ENCODE peak calls at places on chromosomes 2 and 18, in six cellular contexts. One of them, this sample, is unnamed. For H3K9me3, the result is how much of the 10 kb centered on the place peaks cover.

GRCh38 chr18:72823345-72823744 is 44.4 kb downstream of the NETO1 start:
- DNase-seq in K562: no peak
- DNase-seq in A549: no peak
- DNase-seq in psoas muscle: peak
- DNase-seq in ovary: no peak
- DNase-seq in CD4-positive, alpha-beta T cell: no peak
- DNase-seq in this sample: no peak

GRCh38 chr18:74631242-74632087 is 33.8 kb downstream of the ZNF407 start:
- DNase-seq in psoas muscle: no peak
- DNase-seq in A549: no peak
- DNase-seq in CD4-positive, alpha-beta T cell: no peak
- DNase-seq in ovary: no peak
- DNase-seq in K562: no peak
- DNase-seq in this sample: no peak

GRCh38 chr2:130890941-130891669 is 54.4 kb downstream of the ARHGEF4 start:
- DNase-seq in A549: no peak
- DNase-seq in psoas muscle: no peak
- DNase-seq in ovary: no peak
- DNase-seq in CD4-positive, alpha-beta T cell: no peak
- DNase-seq in K562: no peak
- DNase-seq in this sample: no peak

GRCh38 chr2:135043345-135043744 is 3.9 kb downstream of the MAP3K19 start:
- DNase-seq in psoas muscle: no peak
- DNase-seq in K562: peak
- DNase-seq in ovary: no peak
- DNase-seq in A549: no peak
- DNase-seq in CD4-positive, alpha-beta T cell: no peak
- DNase-seq in this sample: no peak

GRCh38 chr2:44793322-44793870 is 148.1 kb upstream of the SIX3 start:
- DNase-seq in CD4-positive, alpha-beta T cell: no peak
- DNase-seq in psoas muscle: no peak
- DNase-seq in ovary: no peak
- DNase-seq in A549: no peak
- DNase-seq in K562: no peak
- DNase-seq in this sample: peak

GRCh38 chr2:161580426-161580825 is 43.8 kb upstream of the SLC4A10 start:
- DNase-seq in psoas muscle: no peak
- DNase-seq in ovary: no peak
- DNase-seq in A549: no peak
- DNase-seq in CD4-positive, alpha-beta T cell: no peak
- DNase-seq in K562: no peak
- DNase-seq in this sample: no peak

GRCh38 chr2:76406134-76406855 is 695.6 kb upstream of the GCFC2 start:
- DNase-seq in CD4-positive, alpha-beta T cell: no peak
- DNase-seq in K562: no peak
- DNase-seq in ovary: no peak
- DNase-seq in psoas muscle: no peak
- DNase-seq in A549: no peak
- DNase-seq in this sample: no peak

GRCh38 chr18:61435064-61435652 is 101.9 kb downstream of the CDH20 start:
- DNase-seq in psoas muscle: no peak
- DNase-seq in K562: peak
- DNase-seq in A549: no peak
- DNase-seq in ovary: no peak
- DNase-seq in CD4-positive, alpha-beta T cell: no peak
- DNase-seq in this sample: no peak

GRCh38 chr2:237964578-237965404 is 2.0 kb upstream of the UBE2F start:
- DNase-seq in A549: no peak
- DNase-seq in psoas muscle: no peak
- DNase-seq in ovary: no peak
- DNase-seq in CD4-positive, alpha-beta T cell: no peak
- DNase-seq in K562: peak
- DNase-seq in this sample: peak

GRCh38 chr2:160352492-160352891 is 141.1 kb downstream of the RBMS1 start:
- DNase-seq in psoas muscle: no peak
- DNase-seq in CD4-positive, alpha-beta T cell: no peak
- DNase-seq in A549: peak
- DNase-seq in K562: no peak
- DNase-seq in ovary: no peak
- DNase-seq in this sample: no peak

GRCh38 chr2:41832218-41832617 is 215.6 kb upstream of the PKDCC start:
- DNase-seq in psoas muscle: no peak
- DNase-seq in K562: no peak
- DNase-seq in CD4-positive, alpha-beta T cell: no peak
- DNase-seq in A549: no peak
- DNase-seq in ovary: no peak
- DNase-seq in this sample: no peak

GRCh38 chr18:48313803-48314202 is 95.4 kb downstream of the ZBTB7C start:
- DNase-seq in ovary: no peak
- DNase-seq in A549: no peak
- DNase-seq in K562: no peak
- DNase-seq in psoas muscle: no peak
- DNase-seq in CD4-positive, alpha-beta T cell: no peak
- DNase-seq in this sample: no peak

GRCh38 chr2:182228073-182228473 is 198.8 kb downstream of the PDE1A start:
- DNase-seq in A549: no peak
- DNase-seq in ovary: no peak
- DNase-seq in CD4-positive, alpha-beta T cell: no peak
- DNase-seq in psoas muscle: no peak
- DNase-seq in K562: no peak
- DNase-seq in this sample: no peak

GRCh38 chr2:41994177-41994576 is 53.6 kb upstream of the PKDCC start:
- DNase-seq in A549: no peak
- DNase-seq in psoas muscle: no peak
- DNase-seq in ovary: no peak
- DNase-seq in K562: no peak
- DNase-seq in CD4-positive, alpha-beta T cell: no peak
- DNase-seq in this sample: no peak

GRCh38 chr2:169819106-169819505 is 5.6 kb downstream of the METTL5 start:
- DNase-seq in ovary: no peak
- DNase-seq in K562: no peak
- DNase-seq in A549: no peak
- DNase-seq in psoas muscle: no peak
- DNase-seq in CD4-positive, alpha-beta T cell: no peak
- DNase-seq in this sample: peak

DNA sequence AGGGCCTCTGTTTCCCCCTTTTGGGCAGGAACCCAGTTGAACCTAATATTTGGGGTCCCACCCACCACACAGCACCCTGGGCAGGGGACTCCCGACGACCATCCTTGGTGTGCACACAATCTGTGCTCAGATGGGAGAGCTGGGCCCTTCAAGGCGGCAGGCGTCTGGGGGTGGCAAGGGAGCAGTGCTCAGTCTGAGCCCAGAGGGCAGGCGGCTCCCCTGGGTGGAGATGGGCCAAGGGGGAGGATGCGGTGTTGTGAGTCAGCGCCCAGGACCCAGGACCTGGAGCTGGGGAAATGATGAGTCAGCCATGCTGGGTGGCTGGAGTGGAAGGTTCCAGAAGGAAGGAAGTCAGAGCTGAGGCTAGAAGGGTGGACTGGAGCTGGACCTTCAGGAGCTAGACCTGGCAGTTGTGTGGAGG is 3.8 kb downstream of the PROM2 start:
- DNase-seq in A549: no peak
- DNase-seq in CD4-positive, alpha-beta T cell: no peak
- DNase-seq in psoas muscle: peak
- DNase-seq in K562: no peak
- DNase-seq in ovary: no peak
- DNase-seq in this sample: peak
- H3K9me3 ChIP-seq in A549: under half
- H3K9me3 ChIP-seq in CD4-positive, alpha-beta T cell: under half
- H3K9me3 ChIP-seq in psoas muscle: under half
- H3K9me3 ChIP-seq in K562: under half
- H3K9me3 ChIP-seq in ovary: under half
- H3K9me3 ChIP-seq in this sample: under half

DNA sequence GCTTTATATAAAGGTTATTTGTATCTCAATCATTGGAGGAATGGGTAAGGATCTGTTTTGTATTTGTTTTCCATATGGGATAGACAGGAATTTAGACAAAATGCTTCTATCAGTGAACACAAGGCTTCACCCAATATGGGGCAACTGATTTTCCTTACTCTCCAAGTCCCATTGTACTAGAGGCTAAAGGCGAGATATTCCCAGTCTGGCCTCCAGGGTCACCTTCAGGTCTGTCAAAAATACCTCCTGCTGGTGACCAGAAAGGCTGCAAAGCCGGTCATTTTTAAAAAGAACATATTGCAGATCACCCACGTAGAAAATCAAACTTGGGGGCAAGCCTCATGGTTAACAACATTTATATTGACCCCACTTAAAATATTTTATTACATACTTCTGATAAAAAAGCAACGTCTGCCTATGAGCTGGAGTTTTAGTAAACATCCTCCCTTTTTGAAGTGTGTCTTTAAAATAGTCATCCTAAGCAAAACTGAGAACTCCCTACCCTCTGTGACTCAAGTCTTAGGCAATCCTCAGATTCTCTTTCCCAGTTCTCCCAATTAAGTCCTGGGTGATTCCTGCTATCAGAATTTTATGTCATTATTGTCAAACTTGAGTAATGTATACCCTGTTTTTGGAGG is 276.6 kb downstream of the MREG start:
- DNase-seq in psoas muscle: no peak
- DNase-seq in K562: peak
- DNase-seq in A549: peak
- DNase-seq in CD4-positive, alpha-beta T cell: no peak
- DNase-seq in ovary: no peak
- DNase-seq in this sample: no peak
- TF ChIP-seq CTCF in psoas muscle: no peak
- TF ChIP-seq CTCF in K562: peak
- TF ChIP-seq CTCF in A549: peak
- TF ChIP-seq CTCF in CD4-positive, alpha-beta T cell: no peak
- TF ChIP-seq CTCF in ovary: peak
- TF ChIP-seq CTCF in this sample: peak

DNA sequence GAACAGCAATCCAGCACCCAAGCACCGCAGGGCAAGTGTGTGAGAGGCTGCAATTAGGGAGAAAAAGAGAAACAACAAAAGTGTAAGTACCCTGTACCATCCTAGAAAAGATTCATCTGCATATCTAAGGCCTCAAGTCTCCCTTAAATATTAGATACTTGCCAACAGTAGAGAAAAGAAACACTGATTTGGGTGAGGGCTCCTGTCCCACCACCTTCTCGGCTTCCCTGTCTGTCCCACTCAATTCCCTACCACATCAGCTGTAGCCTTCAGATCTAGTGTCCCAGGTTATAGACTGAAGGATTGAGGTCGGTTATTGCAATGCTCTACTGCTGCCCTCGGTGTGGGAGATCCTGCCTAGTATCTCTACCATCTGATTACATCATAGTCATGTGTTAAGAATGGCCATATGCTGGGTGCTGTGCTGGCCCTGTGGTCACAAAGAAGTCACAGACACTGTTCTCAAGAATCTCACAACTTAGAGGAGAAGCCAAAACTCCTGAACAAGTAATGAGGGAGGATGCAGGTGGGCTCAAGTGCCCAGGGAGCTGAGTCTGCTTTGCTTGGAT is 2.5 kb downstream of the RAX start:
- DNase-seq in K562: no peak
- DNase-seq in psoas muscle: no peak
- DNase-seq in ovary: no peak
- DNase-seq in A549: no peak
- DNase-seq in CD4-positive, alpha-beta T cell: no peak
- DNase-seq in this sample: no peak
- H3K9me3 ChIP-seq in K562: under half
- H3K9me3 ChIP-seq in psoas muscle: under half
- H3K9me3 ChIP-seq in ovary: under half
- H3K9me3 ChIP-seq in A549: under half
- H3K9me3 ChIP-seq in CD4-positive, alpha-beta T cell: under half
- H3K9me3 ChIP-seq in this sample: under half

GRCh38 chr2:60496475-60496874 is 57.0 kb downstream of the BCL11A start:
- DNase-seq in A549: no peak
- DNase-seq in K562: no peak
- DNase-seq in CD4-positive, alpha-beta T cell: no peak
- DNase-seq in ovary: no peak
- DNase-seq in psoas muscle: no peak
- DNase-seq in this sample: no peak
- TF ChIP-seq CTCF in A549: no peak
- TF ChIP-seq CTCF in K562: no peak
- TF ChIP-seq CTCF in CD4-positive, alpha-beta T cell: no peak
- TF ChIP-seq CTCF in ovary: no peak
- TF ChIP-seq CTCF in psoas muscle: no peak
- TF ChIP-seq CTCF in this sample: no peak

GRCh38 chr18:51878724-51879123 is 461.3 kb upstream of the DCC start:
- DNase-seq in K562: no peak
- DNase-seq in psoas muscle: no peak
- DNase-seq in CD4-positive, alpha-beta T cell: no peak
- DNase-seq in ovary: no peak
- DNase-seq in A549: no peak
- DNase-seq in this sample: no peak
- H3K9me3 ChIP-seq in K562: under half
- H3K9me3 ChIP-seq in psoas muscle: under half
- H3K9me3 ChIP-seq in CD4-positive, alpha-beta T cell: under half
- H3K9me3 ChIP-seq in ovary: under half
- H3K9me3 ChIP-seq in A549: under half
- H3K9me3 ChIP-seq in this sample: under half

GRCh38 chr2:3465844-3466481 is 53.4 kb downstream of the ADI1 start:
- DNase-seq in ovary: no peak
- DNase-seq in K562: no peak
- DNase-seq in CD4-positive, alpha-beta T cell: no peak
- DNase-seq in A549: peak
- DNase-seq in psoas muscle: peak
- DNase-seq in this sample: peak

GRCh38 chr2:3465328-3465727 is 54.0 kb downstream of the ADI1 start:
- DNase-seq in K562: no peak
- DNase-seq in A549: no peak
- DNase-seq in psoas muscle: peak
- DNase-seq in CD4-positive, alpha-beta T cell: no peak
- DNase-seq in ovary: no peak
- DNase-seq in this sample: no peak

GRCh38 chr2:3467654-3468053 is 51.7 kb downstream of the ADI1 start:
- DNase-seq in A549: no peak
- DNase-seq in ovary: no peak
- DNase-seq in K562: no peak
- DNase-seq in psoas muscle: peak
- DNase-seq in CD4-positive, alpha-beta T cell: no peak
- DNase-seq in this sample: no peak

GRCh38 chr2:3466966-3467365 is 52.4 kb downstream of the ADI1 start:
- DNase-seq in CD4-positive, alpha-beta T cell: no peak
- DNase-seq in psoas muscle: peak
- DNase-seq in ovary: no peak
- DNase-seq in A549: no peak
- DNase-seq in K562: no peak
- DNase-seq in this sample: no peak

GRCh38 chr2:3466482-3466863 is 52.9 kb downstream of the ADI1 start:
- DNase-seq in K562: no peak
- DNase-seq in A549: no peak
- DNase-seq in psoas muscle: peak
- DNase-seq in ovary: no peak
- DNase-seq in CD4-positive, alpha-beta T cell: no peak
- DNase-seq in this sample: no peak
- TF ChIP-seq CTCF in K562: no peak
- TF ChIP-seq CTCF in A549: no peak
- TF ChIP-seq CTCF in psoas muscle: no peak
- TF ChIP-seq CTCF in ovary: no peak
- TF ChIP-seq CTCF in CD4-positive, alpha-beta T cell: no peak
- TF ChIP-seq CTCF in this sample: no peak

DNA sequence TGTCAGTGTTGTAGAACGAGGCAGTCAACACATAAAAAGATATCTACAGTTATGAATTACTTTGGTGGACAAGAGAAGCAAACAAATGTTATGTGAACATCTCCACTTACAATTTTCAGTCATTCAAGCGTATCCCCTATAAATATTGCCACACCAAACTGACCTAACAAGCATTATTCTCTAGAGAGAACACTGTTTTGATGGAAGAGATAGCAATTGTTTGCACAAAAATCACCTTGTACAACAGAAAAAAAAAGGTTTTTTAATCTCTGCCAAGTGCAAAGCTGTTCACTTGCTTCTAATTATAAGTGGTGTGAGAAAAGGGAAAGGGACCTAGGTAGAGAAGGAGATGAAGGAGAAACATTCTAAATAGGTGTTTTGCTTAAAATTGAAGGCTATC is 33.8 kb downstream of the PID1 start:
- DNase-seq in psoas muscle: no peak
- DNase-seq in CD4-positive, alpha-beta T cell: no peak
- DNase-seq in K562: no peak
- DNase-seq in A549: no peak
- DNase-seq in ovary: no peak
- DNase-seq in this sample: no peak
- H3K9me3 ChIP-seq in psoas muscle: under half
- H3K9me3 ChIP-seq in CD4-positive, alpha-beta T cell: under half
- H3K9me3 ChIP-seq in K562: under half
- H3K9me3 ChIP-seq in A549: under half
- H3K9me3 ChIP-seq in ovary: under half
- H3K9me3 ChIP-seq in this sample: under half